ENCODE peak calls at places on chromosomes 11 and 22, in eight cellular contexts. N is effector memory CD4-positive, alpha-beta T cell; E is cardiac muscle cell; P is mesenchymal stem cell; B is caudate nucleus; O is heart left ventricle; J is A549; A is body of pancreas. H is an unnamed sample.

GRCh38 chr11:119461250-119461963 is 38.4 kb upstream of the THY1 start:
- DNase-seq in B (no peak), J (no peak), O (no peak), E (no peak), A (no peak), P (peak; percentile 10), N (no peak), H (no peak)

GRCh38 chr11:73787051-73787642 is 527 bp upstream of the MRPL48 start:
- DNase-seq in A (no peak), B (no peak), P (no peak), O (no peak), J (no peak), N (no peak), E (no peak), H (no peak)

GRCh38 chr11:100821198-100821597 is 134.1 kb downstream of the ARHGAP42 start:
- DNase-seq in O (no peak), N (no peak), A (no peak), B (no peak), E (no peak), P (no peak), J (no peak), H (no peak)

GRCh38 chr11:113341388-113342165 is 27.2 kb downstream of the TTC12 start:
- DNase-seq in J (no peak), E (no peak), A (no peak), N (no peak), P (no peak), O (no peak), B (no peak), H (no peak)

GRCh38 chr22:39627208-39627607 is 56.7 kb downstream of the CACNA1I start:
- DNase-seq in O (no peak), N (no peak), E (no peak), A (no peak), P (no peak), B (no peak), J (no peak), H (no peak)

GRCh38 chr11:126768702-126769101 is 231.9 kb downstream of the KIRREL3 start:
- DNase-seq in O (no peak), A (no peak), E (no peak), P (no peak), N (no peak), J (no peak), B (no peak), H (no peak)

GRCh38 chr11:128346808-128347207 is 240.6 kb downstream of the ETS1 start:
- DNase-seq in J (no peak), E (no peak), O (no peak), N (no peak), A (no peak), P (no peak), B (no peak), H (no peak)

GRCh38 chr11:8757047-8757446 is 74.5 kb downstream of the RPL27A start:
- DNase-seq in B (no peak), E (no peak), A (no peak), N (no peak), J (no peak), P (no peak), O (no peak), H (no peak)

GRCh38 chr11:116499396-116500001 is 273.3 kb downstream of the BUD13 start:
- DNase-seq in O (peak; percentile 60), E (peak; percentile 94), A (peak; percentile 74), N (no peak), P (peak; percentile 12), J (peak; percentile 27), B (no peak), H (peak; percentile 77)

GRCh38 chr22:24591286-24591830 is 1.5 kb downstream of the LRRC75B start:
- DNase-seq in N (no peak), E (no peak), J (no peak), P (no peak), O (no peak), A (no peak), B (no peak), H (no peak)

GRCh38 chr11:31582697-31583096 is 73.1 kb downstream of the ELP4 start:
- DNase-seq in P (no peak), O (no peak), J (no peak), N (no peak), B (no peak), A (no peak), E (no peak), H (no peak)

GRCh38 chr11:3022300-3022967 is 30.3 kb upstream of the NAP1L4 start:
- DNase-seq in B (no peak), J (no peak), E (no peak), P (peak; percentile 83), N (no peak), O (no peak), A (peak; percentile 35), H (no peak)

GRCh38 chr11:93740802-93741093 is 547 bp downstream of the TAF1D start:
- DNase-seq in O (peak; percentile 57), J (peak; percentile 35), P (peak; percentile 78), B (no peak), E (peak; percentile 67), N (peak; percentile 47), A (peak; percentile 65), H (peak; percentile 66)

GRCh38 chr11:93288767-93289166 is 41.8 kb upstream of the DEUP1 start:
- DNase-seq in P (no peak), B (no peak), E (no peak), N (no peak), J (no peak), O (no peak), A (no peak), H (no peak)

GRCh38 chr11:19080579-19080993 is 20.1 kb upstream of the MRGPRX2 start:
- DNase-seq in B (no peak), O (no peak), N (no peak), E (peak; percentile 5), J (no peak), P (peak; percentile 85), A (peak; percentile 93), H (no peak)

GRCh38 chr11:91967018-91967715 is 257.5 kb upstream of the FAT3 start:
- DNase-seq in E (no peak), N (no peak), B (no peak), A (no peak), O (no peak), P (no peak), J (no peak), H (no peak)

GRCh38 chr11:1126491-1126926 is 31.2 kb upstream of the MUC5AC start:
- DNase-seq in A (no peak), E (no peak), N (no peak), O (no peak), P (no peak), J (no peak), B (no peak), H (no peak)

GRCh38 chr22:29626497-29627195 is 23.2 kb downstream of the NF2 start:
- DNase-seq in B (no peak), P (peak; percentile 64), O (no peak), A (no peak), E (no peak), N (no peak), J (no peak), H (no peak)

DNA sequence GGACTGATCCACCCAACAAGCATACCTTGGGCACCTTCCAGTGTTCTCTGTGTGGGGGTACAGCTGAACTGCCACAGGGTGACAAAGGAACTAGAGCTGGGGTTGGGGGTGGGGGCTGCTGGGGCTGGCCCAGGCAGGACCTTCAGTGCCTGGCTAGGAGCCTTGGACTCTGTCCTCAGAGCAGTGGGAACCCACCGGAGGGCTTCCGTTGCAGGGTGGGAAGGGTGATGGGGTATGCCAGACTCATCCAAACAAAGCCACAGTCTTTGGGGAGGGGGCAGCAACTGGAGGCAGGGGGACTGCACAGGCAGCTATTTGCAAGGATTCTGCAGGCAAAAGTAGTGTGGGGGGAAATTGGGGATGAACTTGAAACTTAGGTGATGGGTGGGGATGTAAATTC is 35.7 kb upstream of the CLDN5 start:
- DNase-seq in P (no peak), N (no peak), A (no peak), B (no peak), J (no peak), O (no peak), E (no peak), H (no peak)
- H3K27ac ChIP-seq in P (no peak overlapping the region), N (no peak overlapping the region), A (no peak overlapping the region), B (no peak overlapping the region), J (no peak overlapping the region), O (no peak overlapping the region), E (no peak overlapping the region), H (no peak overlapping the region)

GRCh38 chr11:45934580-45935318 is 12.3 kb downstream of the LARGE2 start:
- DNase-seq in E (peak; percentile 41), N (no peak), J (no peak), A (peak; percentile 57), O (no peak), B (no peak), P (no peak), H (no peak)

GRCh38 chr11:45933131-45933821 is 10.8 kb downstream of the LARGE2 start:
- DNase-seq in E (no peak), N (no peak), O (no peak), J (no peak), A (peak; percentile 69), P (peak; percentile 39), B (no peak), H (no peak)

GRCh38 chr11:45936655-45937054 is 14.2 kb downstream of the LARGE2 start:
- DNase-seq in P (no peak), E (no peak), A (no peak), B (no peak), O (no peak), J (no peak), N (no peak), H (no peak)

GRCh38 chr11:45933846-45934579 is 11.6 kb downstream of the LARGE2 start:
- DNase-seq in E (no peak), N (no peak), A (no peak), P (no peak), J (no peak), O (no peak), B (no peak), H (no peak)

GRCh38 chr11:45935349-45936064 is 13.1 kb downstream of the LARGE2 start:
- DNase-seq in J (no peak), N (no peak), E (no peak), B (no peak), A (no peak), P (no peak), O (no peak), H (no peak)
- H3K27ac ChIP-seq in J (no peak overlapping the region), N (no peak overlapping the region), E (peak overlapping the region; percentile 84), B (no peak overlapping the region), A (no peak overlapping the region), P (no peak overlapping the region), O (no peak overlapping the region), H (no peak overlapping the region)

DNA sequence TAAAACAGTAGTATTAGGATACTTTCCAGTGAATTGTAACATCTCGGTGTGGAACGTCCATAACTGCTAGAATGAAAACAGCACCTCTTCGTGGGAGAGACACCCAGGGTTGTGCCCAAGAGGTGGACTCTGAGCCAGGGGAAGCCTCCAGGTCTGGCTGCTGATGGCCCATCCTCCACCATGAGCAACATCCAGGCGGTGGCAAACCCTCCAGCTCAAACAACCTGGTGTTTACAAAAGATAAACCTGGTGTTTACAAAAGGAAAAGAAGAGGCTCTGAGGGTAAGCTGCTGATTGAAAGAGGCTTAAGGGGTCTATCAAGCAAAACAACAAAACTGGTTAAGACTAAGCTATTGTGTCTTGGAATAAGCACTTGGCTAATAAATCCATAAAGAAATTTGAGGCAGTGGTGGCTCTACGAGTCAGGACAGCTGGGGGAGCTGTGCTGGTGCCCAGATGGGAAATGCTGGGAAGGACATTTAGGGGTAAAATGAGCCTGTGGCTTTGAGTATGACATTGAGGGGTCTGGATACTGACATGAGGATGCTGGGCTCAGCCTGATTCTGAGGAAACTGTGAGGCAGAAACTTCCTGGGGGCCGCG is 909.0 kb downstream of the BRD1 start:
- DNase-seq in B (no peak), O (no peak), A (no peak), P (no peak), N (no peak), J (no peak), E (no peak), H (no peak)
- H3K27ac ChIP-seq in B (peak overlapping the region; percentile 97), O (no peak overlapping the region), A (no peak overlapping the region), P (no peak overlapping the region), N (no peak overlapping the region), J (no peak overlapping the region), E (no peak overlapping the region), H (no peak overlapping the region)

GRCh38 chr11:74948546-74948897 is 369 bp downstream of the XRRA1 start:
- DNase-seq in B (no peak), E (no peak), O (no peak), N (no peak), J (no peak), P (no peak), A (no peak), H (no peak)
- H3K27ac ChIP-seq in B (peak overlapping the region; percentile 55), E (peak overlapping the region; percentile 76), O (peak overlapping the region; percentile 91), N (peak overlapping the region; percentile 74), J (peak overlapping the region; percentile 87), P (no peak overlapping the region), A (peak overlapping the region; percentile 83), H (peak overlapping the region; percentile 97)